ENCODE peak calls at places on chromosomes 7 and 10, in nine cellular contexts. X is HepG2, D is mesothelial cell of epicardium, L is GM12865, Q is ascending aorta, G is PC-3, W is neural progenitor cell, F is GM06990, Z is choroid plexus epithelial cell. H is an unnamed sample.

GRCh38 chr10:63157845-63158624 is 24.9 kb downstream of the NRBF2 start:
- DNase-seq in X (peak; percentile 84), D (no peak), L (peak; percentile 93), Q (no peak), G (peak; percentile 99), W (peak; percentile 92), F (peak; percentile 55), Z (peak; percentile 96), H (peak; percentile 84)

GRCh38 chr10:45594276-45595157 is 78.1 kb downstream of the ZFAND4 start:
- DNase-seq in X (peak; percentile 90), D (peak; percentile 90), L (peak; percentile 97), Q (peak; percentile 38), G (peak; percentile 95), W (peak; percentile 98), F (peak; percentile 95), Z (peak; percentile 93), H (peak; percentile 74)

GRCh38 chr7:134764365-134764764 is 15.1 kb upstream of the CALD1 start:
- DNase-seq in X (no peak), D (no peak), L (no peak), Q (no peak), G (no peak), W (no peak), F (no peak), Z (no peak), H (no peak)

GRCh38 chr10:73937333-73938020 is 26.5 kb downstream of the PLAU start:
- DNase-seq in X (no peak), D (no peak), L (no peak), Q (no peak), G (peak; percentile 52), W (no peak), F (no peak), Z (no peak), H (no peak)

GRCh38 chr10:67925449-67926005 is 41.1 kb downstream of the SIRT1 start:
- DNase-seq in X (no peak), D (no peak), L (no peak), Q (no peak), G (peak; percentile 60), W (no peak), F (no peak), Z (peak; percentile 10), H (no peak)

GRCh38 chr10:31460242-31460641 is 141.2 kb downstream of the ZEB1 start:
- DNase-seq in X (no peak), D (no peak), L (no peak), Q (no peak), G (no peak), W (no peak), F (no peak), Z (no peak), H (no peak)

GRCh38 chr10:112955736-112956421 is 5.8 kb downstream of the TCF7L2 start:
- DNase-seq in X (no peak), D (no peak), L (no peak), Q (no peak), G (peak; percentile 84), W (no peak), F (no peak), Z (peak; percentile 65), H (no peak)

GRCh38 chr10:42949287-42949686 is 127.6 kb upstream of the RET start:
- DNase-seq in X (no peak), D (no peak), L (no peak), Q (no peak), G (no peak), W (no peak), F (no peak), Z (no peak), H (no peak)

GRCh38 chr10:96410296-96410695 is 51.5 kb upstream of the OPALIN start:
- DNase-seq in X (no peak), D (no peak), L (no peak), Q (no peak), G (no peak), W (no peak), F (no peak), Z (no peak), H (no peak)

GRCh38 chr10:96415150-96415895 is 56.5 kb upstream of the OPALIN start:
- DNase-seq in X (no peak), D (no peak), L (no peak), Q (no peak), G (no peak), W (no peak), F (no peak), Z (no peak), H (no peak)

GRCh38 chr10:96414303-96414702 is 55.5 kb upstream of the OPALIN start:
- DNase-seq in X (no peak), D (no peak), L (no peak), Q (no peak), G (no peak), W (no peak), F (no peak), Z (no peak), H (no peak)

GRCh38 chr10:96415896-96416554 is 57.2 kb upstream of the OPALIN start:
- DNase-seq in X (no peak), D (no peak), L (no peak), Q (no peak), G (no peak), W (no peak), F (no peak), Z (peak; percentile 70), H (no peak)

GRCh38 chr10:96413151-96413787 is 54.5 kb upstream of the OPALIN start:
- DNase-seq in X (no peak), D (no peak), L (no peak), Q (no peak), G (no peak), W (no peak), F (no peak), Z (no peak), H (no peak)
- TF ChIP-seq CTCF in X (no peak), D (no peak), L (peak; percentile 6), Q (no peak), G (peak; percentile 30), W (peak; percentile 44), F (peak; percentile 27), Z (peak; percentile 5), H (peak; percentile 2)

GRCh38 chr10:46995234-46995633 is 84.0 kb downstream of the PTPN20 start:
- DNase-seq in X (no peak), D (no peak), L (no peak), Q (no peak), G (no peak), W (peak; percentile 43), F (no peak), Z (peak; percentile 5), H (no peak)

GRCh38 chr10:46998595-46998994 is 87.4 kb downstream of the PTPN20 start:
- DNase-seq in X (no peak), D (no peak), L (no peak), Q (no peak), G (no peak), W (no peak), F (no peak), Z (no peak), H (no peak)

GRCh38 chr10:46998192-46998591 is 87.0 kb downstream of the PTPN20 start:
- DNase-seq in X (no peak), D (no peak), L (no peak), Q (no peak), G (no peak), W (no peak), F (no peak), Z (no peak), H (no peak)

DNA sequence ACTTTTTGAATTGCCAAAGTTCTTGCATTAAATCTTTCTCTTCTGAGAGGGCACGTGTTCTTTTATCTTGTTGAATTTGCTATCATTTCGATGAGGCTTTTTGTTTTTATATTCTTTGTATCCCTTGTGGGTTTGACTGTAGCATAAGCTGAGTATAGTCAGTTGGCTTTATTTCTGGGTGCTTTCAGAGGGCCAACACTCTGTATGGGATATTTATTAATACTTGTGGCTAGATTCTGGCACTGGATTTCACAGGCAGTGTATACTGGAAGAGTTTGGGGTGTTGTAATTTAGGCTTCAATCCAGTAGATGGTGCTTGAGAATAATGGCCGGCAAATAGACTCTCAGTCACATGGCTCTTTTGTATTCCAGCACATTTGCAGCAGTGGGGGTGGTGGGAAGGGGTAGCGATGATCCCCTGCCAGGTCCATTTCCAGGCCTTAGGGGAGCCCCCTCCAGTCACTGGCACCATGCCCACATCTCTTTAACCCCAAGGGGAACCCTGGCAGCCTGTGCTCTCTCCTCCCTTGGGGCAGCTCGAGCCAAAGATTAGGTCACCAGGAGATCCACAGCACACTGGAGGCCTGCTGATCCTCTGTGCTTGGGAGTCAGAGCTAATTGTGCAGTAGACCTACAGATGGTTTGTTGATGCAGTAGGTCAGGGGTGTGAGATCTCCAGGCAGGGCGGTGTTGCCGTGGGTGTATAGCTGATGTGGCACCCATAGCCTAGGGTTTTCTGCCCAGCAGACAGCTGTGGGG is 81.7 kb downstream of the PTPN20 start:
- DNase-seq in X (peak; percentile 24), D (no peak), L (peak; percentile 17), Q (no peak), G (peak; percentile 44), W (peak; percentile 42), F (peak; percentile 18), Z (peak; percentile 73), H (peak; percentile 14)
- TF ChIP-seq CTCF in X (peak; percentile 48), D (no peak), L (peak; percentile 20), Q (no peak), G (peak; percentile 59), W (peak; percentile 48), F (peak; percentile 50), Z (peak; percentile 69), H (peak; percentile 65)

GRCh38 chr10:20686236-20686635 is 210.9 kb downstream of the NEBL start:
- DNase-seq in X (no peak), D (no peak), L (no peak), Q (no peak), G (no peak), W (no peak), F (no peak), Z (no peak), H (no peak)

GRCh38 chr10:20688797-20689544 is 208.1 kb downstream of the NEBL start:
- DNase-seq in X (no peak), D (no peak), L (no peak), Q (no peak), G (no peak), W (no peak), F (no peak), Z (no peak), H (no peak)

GRCh38 chr10:20682782-20683181 is 214.3 kb downstream of the NEBL start:
- DNase-seq in X (no peak), D (no peak), L (no peak), Q (no peak), G (no peak), W (no peak), F (no peak), Z (no peak), H (no peak)

GRCh38 chr10:20683345-20683744 is 213.8 kb downstream of the NEBL start:
- DNase-seq in X (no peak), D (no peak), L (no peak), Q (no peak), G (no peak), W (no peak), F (no peak), Z (no peak), H (no peak)
- TF ChIP-seq CTCF in X (no peak), D (no peak), L (no peak), Q (no peak), G (no peak), W (no peak), F (no peak), Z (no peak), H (no peak)

GRCh38 chr10:132939378-132939955 is 2.9 kb downstream of the CFAP46 start:
- DNase-seq in X (no peak), D (no peak), L (no peak), Q (no peak), G (no peak), W (no peak), F (no peak), Z (no peak), H (no peak)

GRCh38 chr10:132940791-132941465 is 1.4 kb downstream of the CFAP46 start:
- DNase-seq in X (no peak), D (no peak), L (peak; percentile 16), Q (no peak), G (no peak), W (no peak), F (no peak), Z (no peak), H (no peak)

GRCh38 chr10:132939957-132940790 is 2.2 kb downstream of the CFAP46 start:
- DNase-seq in X (no peak), D (no peak), L (peak; percentile 50), Q (no peak), G (peak; percentile 63), W (peak; percentile 73), F (peak; percentile 61), Z (peak; percentile 63), H (peak; percentile 8)

GRCh38 chr10:132937861-132938260 is 4.5 kb downstream of the CFAP46 start:
- DNase-seq in X (no peak), D (no peak), L (no peak), Q (no peak), G (no peak), W (no peak), F (no peak), Z (no peak), H (no peak)

GRCh38 chr10:132938472-132939329 is 3.7 kb downstream of the CFAP46 start:
- DNase-seq in X (peak; percentile 29), D (no peak), L (no peak), Q (no peak), G (peak; percentile 41), W (peak; percentile 76), F (no peak), Z (peak; percentile 25), H (no peak)
- TF ChIP-seq CTCF in X (peak; percentile 64), D (no peak), L (peak; percentile 8), Q (no peak), G (peak; percentile 69), W (peak; percentile 59), F (peak; percentile 60), Z (peak; percentile 60), H (peak; percentile 25)